ENCODE peak calls at places on chromosomes 7 and 10, in seven cellular contexts. O, U, N, C, V, B and Z are unnamed samples.
A peak's percentile ranks its signal among the peaks of the same experiment; 100 is the strongest.

GRCh38 chr10:33410096-33410859 is 75.8 kb upstream of the NRP1 start:
- DNase-seq in O (no peak), U (no peak), N (no peak), C (no peak), V (peak; percentile 15), B (no peak), Z (no peak)

GRCh38 chr10:73774637-73775036 is 7.2 kb upstream of the CHCHD1 start:
- DNase-seq in O (no peak), U (no peak), N (no peak), C (no peak), V (peak; percentile 40), B (peak; percentile 58), Z (no peak)

GRCh38 chr7:150570712-150571465 is 3.7 kb downstream of the GIMAP4 start:
- DNase-seq in O (no peak), U (no peak), N (no peak), C (no peak), V (no peak), B (no peak), Z (no peak)

GRCh38 chr7:43112088-43112940 is at the start of gene HECW1:
- DNase-seq in O (no peak), U (no peak), N (no peak), C (no peak), V (no peak), B (no peak), Z (no peak)

GRCh38 chr7:17774248-17774647 is 166.0 kb downstream of the SNX13 start:
- DNase-seq in O (no peak), U (no peak), N (no peak), C (no peak), V (peak; percentile 81), B (peak; percentile 63), Z (no peak)

GRCh38 chr10:113179270-113179669 is 229.2 kb downstream of the TCF7L2 start:
- DNase-seq in O (no peak), U (no peak), N (peak; percentile 74), C (no peak), V (no peak), B (peak; percentile 58), Z (no peak)

GRCh38 chr7:156897673-156898072 is 4.7 kb upstream of the LMBR1 start:
- DNase-seq in O (no peak), U (no peak), N (no peak), C (no peak), V (peak; percentile 20), B (peak; percentile 31), Z (no peak)

GRCh38 chr7:35716038-35716803 is 21.3 kb upstream of the HERPUD2 start:
- DNase-seq in O (no peak), U (no peak), N (peak; percentile 60), C (no peak), V (no peak), B (peak; percentile 65), Z (no peak)

GRCh38 chr10:11208908-11209809 is 191.5 kb downstream of the CELF2 start:
- DNase-seq in O (no peak), U (no peak), N (no peak), C (no peak), V (no peak), B (no peak), Z (no peak)

GRCh38 chr7:134625571-134625970 is 21.1 kb upstream of the BPGM start:
- DNase-seq in O (no peak), U (no peak), N (no peak), C (no peak), V (peak; percentile 90), B (peak; percentile 28), Z (no peak)

GRCh38 chr7:7221602-7222038 is 39.3 kb downstream of the C1GALT1 start:
- DNase-seq in O (no peak), U (no peak), N (no peak), C (no peak), V (peak; percentile 98), B (peak; percentile 82), Z (no peak)

GRCh38 chr7:91826377-91826776 is 54.1 kb downstream of the MTERF1 start:
- DNase-seq in O (no peak), U (no peak), N (no peak), C (no peak), V (no peak), B (no peak), Z (no peak)

GRCh38 chr10:75418287-75418686 is 13.1 kb upstream of the LRMDA start:
- DNase-seq in O (no peak), U (no peak), N (no peak), C (no peak), V (no peak), B (no peak), Z (no peak)

GRCh38 chr7:105388373-105389089 is at the start of gene SRPK2:
- DNase-seq in O (no peak), U (peak; percentile 97), N (peak; percentile 84), C (peak; percentile 86), V (no peak), B (peak; percentile 76), Z (peak; percentile 81)